ENCODE peak calls at places on chromosome 9, in four cellular contexts. T, S, Q and X are unnamed samples. For H3K4me1, the result is how much of the 10 kb centered on the place peaks cover.

GRCh38 chr9:14903040-14903439 is 7.2 kb downstream of the FREM1 start:
- DNase-seq in T (no peak), S (no peak), Q (no peak), X (no peak)

GRCh38 chr9:91785403-91785917 is 164.6 kb downstream of the ROR2 start:
- DNase-seq in T (no peak), S (peak), Q (no peak), X (no peak)

GRCh38 chr9:28203036-28203435 is 629.8 kb upstream of the C9orf72 start:
- DNase-seq in T (no peak), S (no peak), Q (no peak), X (no peak)

GRCh38 chr9:125043148-125043547 is 100.2 kb downstream of the SCAI start:
- DNase-seq in T (no peak), S (no peak), Q (no peak), X (no peak)

GRCh38 chr9:73565833-73566465 is 414.3 kb downstream of the ANXA1 start:
- DNase-seq in T (no peak), S (peak), Q (no peak), X (no peak)

GRCh38 chr9:110186254-110186653 is 21.7 kb downstream of the C9orf152 start:
- DNase-seq in T (no peak), S (peak), Q (no peak), X (no peak)

GRCh38 chr9:6552033-6552737 is 93.3 kb downstream of the GLDC start:
- DNase-seq in T (peak), S (peak), Q (no peak), X (no peak)

GRCh38 chr9:129574911-129575574 is 45.9 kb downstream of the C9orf50 start:
- DNase-seq in T (no peak), S (peak), Q (no peak), X (no peak)

GRCh38 chr9:136957901-136958300 is 5.8 kb downstream of the LCN12 start:
- DNase-seq in T (no peak), S (no peak), Q (no peak), X (no peak)

GRCh38 chr9:132498811-132499210 is 83.6 kb upstream of the BARHL1 start:
- DNase-seq in T (no peak), S (peak), Q (no peak), X (no peak)

GRCh38 chr9:14906000-14906399 is 4.2 kb downstream of the FREM1 start:
- DNase-seq in T (no peak), S (no peak), Q (no peak), X (no peak)

GRCh38 chr9:136791466-136792276 is 527 bp downstream of the TMEM141 start:
- DNase-seq in T (peak), S (peak), Q (peak), X (peak)

GRCh38 chr9:133188006-133188842 is 20.8 kb downstream of the OBP2B start:
- DNase-seq in T (no peak), S (no peak), Q (peak), X (peak)

GRCh38 chr9:128588581-128589233 is 36.3 kb downstream of the SPTAN1 start:
- DNase-seq in T (no peak), S (no peak), Q (no peak), X (no peak)

GRCh38 chr9:36188212-36188611 is 2.5 kb upstream of the CLTA start:
- DNase-seq in T (no peak), S (no peak), Q (no peak), X (no peak)

GRCh38 chr9:26746357-26747072 is 146.1 kb downstream of the CAAP1 start:
- DNase-seq in T (peak), S (peak), Q (peak), X (no peak)

GRCh38 chr9:115595951-115596742 is 478.2 kb upstream of the TNC start:
- DNase-seq in T (no peak), S (peak), Q (no peak), X (no peak)

GRCh38 chr9:109767814-109768213 is 12.2 kb upstream of the PALM2AKAP2 start:
- DNase-seq in T (no peak), S (no peak), Q (no peak), X (no peak)

GRCh38 chr9:129145316-129145715 is 32.7 kb downstream of the IER5L start:
- DNase-seq in T (no peak), S (no peak), Q (no peak), X (no peak)

GRCh38 chr9:98709968-98710965 is 1.5 kb upstream of the GABBR2 start:
- DNase-seq in T (peak), S (peak), Q (no peak), X (no peak)

GRCh38 chr9:136075134-136075841 is 19.8 kb downstream of the NACC2 start:
- DNase-seq in T (no peak), S (no peak), Q (no peak), X (no peak)

GRCh38 chr9:86126998-86127972 is 27.9 kb upstream of the GOLM1 start:
- DNase-seq in T (no peak), S (peak), Q (peak), X (peak)

GRCh38 chr9:87547665-87548064 is 50.0 kb downstream of the DAPK1 start:
- DNase-seq in T (no peak), S (no peak), Q (no peak), X (no peak)

GRCh38 chr9:7467186-7467585 is 332.4 kb downstream of the DMAC1 start:
- DNase-seq in T (no peak), S (no peak), Q (no peak), X (no peak)

GRCh38 chr9:21715408-21715807 is 87.0 kb upstream of the MTAP start:
- DNase-seq in T (no peak), S (no peak), Q (no peak), X (no peak)

DNA sequence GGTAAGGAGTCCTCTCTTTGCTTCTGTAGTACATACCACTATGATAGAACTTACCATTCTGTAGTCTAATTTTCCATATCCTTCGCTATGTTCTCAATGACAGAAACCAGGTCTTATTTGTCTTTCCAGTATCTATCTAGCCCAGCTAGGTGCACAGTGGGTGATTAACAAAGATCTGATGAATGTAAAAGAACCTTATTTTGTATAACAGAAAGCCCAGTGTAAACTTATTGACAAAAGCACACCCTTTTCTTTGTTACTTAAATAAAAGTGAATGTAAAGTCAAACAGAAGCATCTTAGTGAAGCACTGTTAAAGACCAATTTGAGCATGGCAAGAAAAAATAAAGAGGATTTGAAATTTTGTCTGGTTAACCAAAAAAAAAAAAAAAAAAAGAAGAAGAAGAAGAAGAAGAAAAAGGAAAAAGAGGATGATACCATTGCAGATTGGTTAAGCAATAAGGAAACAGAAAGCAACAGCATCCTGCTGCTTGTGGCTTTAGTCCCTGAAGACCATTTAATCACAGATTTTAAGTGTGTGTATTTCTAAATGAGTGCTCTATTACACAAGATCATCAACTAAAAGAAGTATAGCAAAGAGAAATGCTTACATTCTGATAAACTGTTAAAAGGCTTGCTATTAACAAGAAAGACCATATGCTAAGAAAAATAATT is 21.2 kb downstream of the MEGF9 start:
- DNase-seq in T (no peak), S (peak), Q (no peak), X (no peak)
- H3K4me1 ChIP-seq in T (under half), S (under half), Q (under half), X (under half)

GRCh38 chr9:79741381-79741780 is 169.6 kb downstream of the TLE4 start:
- DNase-seq in T (peak), S (no peak), Q (no peak), X (no peak)

GRCh38 chr9:79745752-79746336 is 174.1 kb downstream of the TLE4 start:
- DNase-seq in T (no peak), S (no peak), Q (no peak), X (no peak)

GRCh38 chr9:79742145-79742820 is 170.5 kb downstream of the TLE4 start:
- DNase-seq in T (no peak), S (no peak), Q (no peak), X (no peak)
- H3K9ac ChIP-seq in T (no peak), S (no peak), Q (no peak), X (no peak)

DNA sequence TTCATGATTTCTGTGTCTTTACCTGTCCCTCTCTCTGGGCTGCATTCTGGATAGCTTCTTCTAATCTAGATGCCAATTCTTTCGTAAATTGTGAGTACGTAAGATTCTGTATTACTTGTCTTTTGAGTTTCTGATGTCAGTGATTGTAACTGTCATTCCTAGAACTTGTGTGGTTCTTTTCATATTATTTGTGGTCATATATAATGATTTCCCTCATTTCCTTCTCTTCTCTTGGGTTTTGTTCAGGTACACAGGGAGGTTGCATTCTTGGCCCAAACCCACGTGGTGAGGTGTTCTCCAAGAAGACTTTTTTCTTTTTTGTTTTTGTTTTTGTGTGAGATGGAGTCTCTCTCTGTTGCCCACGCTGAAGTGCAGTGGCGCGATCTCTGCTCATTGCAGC is 13.8 kb downstream of the UGCG start:
- DNase-seq in T (no peak), S (no peak), Q (no peak), X (no peak)
- H3K4me1 ChIP-seq in T (under half), S (half or more), Q (half or more), X (under half)

DNA sequence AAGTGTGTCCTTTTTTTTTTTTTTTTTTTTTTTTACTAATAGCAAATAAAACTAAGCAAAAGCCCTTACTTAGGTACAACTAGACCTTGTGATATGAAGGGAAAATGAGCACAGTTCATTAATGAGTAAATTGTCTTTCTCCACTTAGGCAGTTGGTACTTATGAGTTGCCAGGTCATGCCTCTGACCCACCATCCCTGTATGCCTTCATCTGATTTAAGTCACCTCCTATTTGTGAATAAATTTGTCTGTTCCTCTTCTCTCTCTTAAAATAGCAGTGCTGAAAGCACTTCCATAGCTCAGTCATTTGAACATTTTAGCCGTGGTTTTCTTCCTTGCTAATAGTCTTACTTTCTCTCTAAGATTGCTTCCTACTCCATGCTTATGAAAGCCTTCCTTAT is 61.4 kb downstream of the SLC44A1 start:
- DNase-seq in T (no peak), S (no peak), Q (no peak), X (no peak)
- H3K9ac ChIP-seq in T (no peak), S (no peak), Q (no peak), X (no peak)

GRCh38 chr9:113644321-113644720 is 180.8 kb downstream of the RGS3 start:
- DNase-seq in T (no peak), S (no peak), Q (no peak), X (no peak)

GRCh38 chr9:113646946-113647914 is 183.7 kb downstream of the RGS3 start:
- DNase-seq in T (no peak), S (no peak), Q (no peak), X (no peak)

GRCh38 chr9:113645224-113645971 is 181.9 kb downstream of the RGS3 start:
- DNase-seq in T (no peak), S (no peak), Q (no peak), X (no peak)

GRCh38 chr9:113646491-113646890 is 183.0 kb downstream of the RGS3 start:
- DNase-seq in T (no peak), S (no peak), Q (no peak), X (no peak)

GRCh38 chr9:113645972-113646241 is 182.4 kb downstream of the RGS3 start:
- DNase-seq in T (no peak), S (no peak), Q (no peak), X (no peak)
- H3K4me1 ChIP-seq in T (under half), S (under half), Q (under half), X (under half)

GRCh38 chr9:106963684-106964083 is 100.7 kb downstream of the ZNF462 start:
- DNase-seq in T (no peak), S (no peak), Q (no peak), X (no peak)

GRCh38 chr9:106962105-106962504 is 99.1 kb downstream of the ZNF462 start:
- DNase-seq in T (no peak), S (peak), Q (no peak), X (no peak)

GRCh38 chr9:106964329-106964728 is 101.4 kb downstream of the ZNF462 start:
- DNase-seq in T (no peak), S (no peak), Q (no peak), X (no peak)

GRCh38 chr9:106961623-106962022 is 98.7 kb downstream of the ZNF462 start:
- DNase-seq in T (no peak), S (peak), Q (no peak), X (no peak)

GRCh38 chr9:106962615-106963363 is 99.8 kb downstream of the ZNF462 start:
- DNase-seq in T (peak), S (no peak), Q (no peak), X (no peak)
- H3K9ac ChIP-seq in T (peak), S (no peak), Q (no peak), X (no peak)

DNA sequence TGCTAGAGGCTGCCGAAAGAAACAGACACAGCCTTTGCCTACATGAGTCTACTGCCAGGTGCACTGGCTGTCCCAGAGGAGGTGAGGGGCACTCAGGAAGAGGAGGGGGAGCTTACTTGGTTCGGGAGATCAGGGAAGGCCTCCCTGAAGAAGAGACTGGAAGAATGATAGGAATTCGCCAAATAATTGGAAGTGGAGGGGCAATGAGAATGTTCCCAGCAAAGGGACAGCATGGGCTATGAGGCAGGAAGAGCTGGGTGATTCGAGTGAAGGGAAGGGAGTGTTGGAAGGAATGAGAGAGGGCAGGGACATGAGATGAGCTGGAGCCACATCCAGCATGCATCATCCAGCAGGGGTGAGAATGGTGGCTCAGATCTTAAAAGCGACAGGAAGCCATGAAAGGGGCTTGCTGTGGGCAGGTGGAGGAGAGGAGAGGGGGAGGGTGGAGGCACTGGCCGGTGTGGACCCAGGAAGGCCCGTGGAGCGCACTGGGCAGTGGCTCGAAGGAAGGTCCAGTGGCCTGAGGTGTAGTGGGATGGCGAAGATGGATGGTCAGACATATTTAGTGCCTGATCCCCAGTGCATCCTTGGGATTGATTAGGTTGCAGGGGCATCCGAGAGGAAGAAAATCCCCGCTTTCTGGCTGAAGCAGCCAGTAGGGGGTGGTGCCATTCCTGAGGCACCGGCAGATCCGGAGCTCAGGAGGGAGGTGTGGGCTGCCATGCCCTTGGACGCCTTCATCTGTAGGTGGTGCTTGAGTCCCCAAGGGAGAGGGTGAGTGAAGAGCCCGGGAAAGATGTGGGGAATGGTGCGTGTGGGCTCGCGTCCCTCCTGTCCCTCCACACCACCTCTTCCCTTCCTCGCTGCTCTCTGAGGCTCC is 53.5 kb upstream of the GARNL3 start:
- DNase-seq in T (no peak), S (no peak), Q (no peak), X (no peak)
- H3K4me1 ChIP-seq in T (under half), S (under half), Q (under half), X (under half)

GRCh38 chr9:95771556-95772280 is 103.8 kb upstream of the ERCC6L2 start:
- DNase-seq in T (no peak), S (peak), Q (no peak), X (peak)

GRCh38 chr9:95776131-95776530 is 99.4 kb upstream of the ERCC6L2 start:
- DNase-seq in T (no peak), S (no peak), Q (no peak), X (no peak)

GRCh38 chr9:95773061-95773433 is 102.4 kb upstream of the ERCC6L2 start:
- DNase-seq in T (no peak), S (peak), Q (no peak), X (no peak)

GRCh38 chr9:95772320-95773060 is 103.0 kb upstream of the ERCC6L2 start:
- DNase-seq in T (no peak), S (peak), Q (no peak), X (peak)

GRCh38 chr9:95775191-95775590 is 100.3 kb upstream of the ERCC6L2 start:
- DNase-seq in T (no peak), S (no peak), Q (no peak), X (no peak)
- H3K9ac ChIP-seq in T (no peak), S (no peak), Q (no peak), X (no peak)